ENCODE peak calls at places on chromosomes 6 and 20, in ten cellular contexts. E is mammary epithelial cell, B is body of pancreas, J is cardiac muscle cell, V is K562, O is GM12865, Y is AG09309, W is heart left ventricle, R is fibroblast of mammary gland, K is fibroblast of pulmonary artery. A is an unnamed sample.

GRCh38 chr6:47086051-47086770 is 44.1 kb upstream of the ADGRF1 start:
- DNase-seq in E (no peak), B (no peak), J (no peak), V (no peak), O (no peak), Y (no peak), W (no peak), R (peak), K (no peak), A (no peak)

GRCh38 chr6:149716584-149716983 is 1.3 kb downstream of the LATS1 start:
- DNase-seq in E (peak), B (no peak), J (peak), V (no peak), O (no peak), Y (no peak), W (no peak), R (peak), K (peak), A (no peak)

GRCh38 chr6:111692327-111693164 is 86.9 kb upstream of the TRAF3IP2 start:
- DNase-seq in E (no peak), B (peak), J (no peak), V (no peak), O (no peak), Y (no peak), W (peak), R (no peak), K (no peak), A (no peak)

GRCh38 chr6:24924956-24925355 is 10.8 kb downstream of the RIPOR2 start:
- DNase-seq in E (peak), B (no peak), J (no peak), V (no peak), O (no peak), Y (no peak), W (no peak), R (no peak), K (no peak), A (no peak)

GRCh38 chr20:1567392-1568165 is 10.1 kb upstream of the SIRPD start:
- DNase-seq in E (peak), B (peak), J (peak), V (peak), O (no peak), Y (peak), W (no peak), R (peak), K (peak), A (peak)

GRCh38 chr6:17768388-17768787 is 61.7 kb upstream of the NUP153 start:
- DNase-seq in E (peak), B (no peak), J (peak), V (no peak), O (no peak), Y (no peak), W (no peak), R (peak), K (peak), A (peak)

GRCh38 chr6:71730284-71730683 is 156.1 kb upstream of the RIMS1 start:
- DNase-seq in E (no peak), B (no peak), J (no peak), V (no peak), O (no peak), Y (no peak), W (no peak), R (no peak), K (no peak), A (no peak)

GRCh38 chr6:166439366-166440091 is 56.8 kb upstream of the MPC1 start:
- DNase-seq in E (no peak), B (peak), J (no peak), V (no peak), O (no peak), Y (no peak), W (no peak), R (no peak), K (no peak), A (no peak)

GRCh38 chr6:169452117-169452868 is 198.6 kb upstream of the THBS2 start:
- DNase-seq in E (peak), B (peak), J (peak), V (peak), O (no peak), Y (peak), W (peak), R (peak), K (peak), A (peak)

GRCh38 chr6:169450097-169450496 is 196.5 kb upstream of the THBS2 start:
- DNase-seq in E (no peak), B (no peak), J (no peak), V (no peak), O (no peak), Y (no peak), W (no peak), R (no peak), K (no peak), A (peak)

GRCh38 chr6:169453221-169453620 is 199.6 kb upstream of the THBS2 start:
- DNase-seq in E (no peak), B (no peak), J (no peak), V (no peak), O (no peak), Y (no peak), W (no peak), R (peak), K (no peak), A (no peak)

GRCh38 chr6:169452869-169453186 is 199.2 kb upstream of the THBS2 start:
- DNase-seq in E (no peak), B (no peak), J (no peak), V (no peak), O (no peak), Y (no peak), W (no peak), R (peak), K (no peak), A (no peak)

GRCh38 chr6:169451065-169451840 is 197.6 kb upstream of the THBS2 start:
- DNase-seq in E (no peak), B (no peak), J (peak), V (no peak), O (no peak), Y (no peak), W (no peak), R (peak), K (peak), A (no peak)
- H3K4me3 ChIP-seq in E (no peak), B (no peak), J (no peak), V (peak), O (no peak), Y (no peak), W (peak), R (no peak), K (peak), A (no peak)

DNA sequence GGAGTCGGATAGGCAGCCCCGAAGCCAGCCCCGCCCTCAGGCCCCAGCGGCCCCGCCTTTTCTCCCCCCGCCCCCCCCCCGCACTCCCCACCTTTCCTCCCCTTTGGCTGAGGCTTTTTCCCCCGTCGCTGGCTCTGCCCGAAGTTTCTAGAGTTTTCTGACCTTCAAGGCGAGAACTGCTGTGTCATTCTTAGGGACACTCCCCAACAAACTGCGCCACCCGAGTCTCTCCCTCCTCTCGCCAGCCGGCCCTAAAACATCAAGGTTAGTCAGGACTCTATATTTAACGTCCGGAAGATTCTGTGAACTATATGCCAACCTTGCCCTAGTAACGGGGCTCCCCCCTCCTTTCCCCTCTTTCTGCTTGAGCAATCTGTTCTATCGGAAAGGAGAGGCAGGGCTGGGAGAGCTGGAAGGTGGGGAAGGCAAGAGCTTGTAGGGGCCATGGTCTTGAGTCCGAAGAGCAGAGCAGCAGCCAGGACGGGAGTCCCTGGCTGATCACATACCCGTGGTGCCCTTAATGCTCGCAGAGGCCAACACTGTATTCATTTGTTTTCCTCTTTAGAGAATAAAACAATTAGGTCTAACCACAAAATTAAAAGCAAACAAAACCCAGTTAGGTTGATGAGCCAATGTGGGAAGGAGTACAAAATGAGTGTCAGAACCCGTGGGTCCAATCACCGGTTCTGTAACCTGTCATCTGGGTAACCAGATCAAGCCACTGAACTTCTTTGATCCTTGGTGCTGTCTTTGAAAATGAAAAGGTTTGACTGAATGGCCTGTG is 5.3 kb upstream of the HSPA1B start:
- DNase-seq in E (peak), B (peak), J (peak), V (peak), O (peak), Y (peak), W (peak), R (peak), K (peak), A (peak)
- TF ChIP-seq CTCF in E (no peak), B (no peak), J (no peak), V (no peak), O (no peak), Y (no peak), W (no peak), R (no peak), K (no peak), A (no peak)

GRCh38 chr20:4242376-4242775 is 227.0 kb upstream of the RNF24 start:
- DNase-seq in E (no peak), B (no peak), J (no peak), V (peak), O (no peak), Y (no peak), W (no peak), R (no peak), K (no peak), A (no peak)
- H3K4me3 ChIP-seq in E (no peak), B (no peak), J (no peak), V (no peak), O (no peak), Y (no peak), W (no peak), R (no peak), K (no peak), A (no peak)

GRCh38 chr20:25310268-25310920 is 62.5 kb downstream of the PYGB start:
- DNase-seq in E (peak), B (peak), J (peak), V (peak), O (peak), Y (peak), W (no peak), R (peak), K (peak), A (peak)
- TF ChIP-seq CTCF in E (peak), B (peak), J (peak), V (peak), O (peak), Y (peak), W (peak), R (peak), K (peak), A (peak)

GRCh38 chr6:1554241-1554880 is 55.4 kb upstream of the FOXC1 start:
- DNase-seq in E (no peak), B (no peak), J (no peak), V (no peak), O (peak), Y (no peak), W (no peak), R (no peak), K (no peak), A (no peak)

GRCh38 chr6:1554881-1555569 is 54.7 kb upstream of the FOXC1 start:
- DNase-seq in E (no peak), B (peak), J (peak), V (peak), O (peak), Y (no peak), W (peak), R (peak), K (peak), A (peak)

GRCh38 chr6:1551236-1551635 is 58.5 kb upstream of the FOXC1 start:
- DNase-seq in E (no peak), B (no peak), J (no peak), V (no peak), O (no peak), Y (no peak), W (no peak), R (no peak), K (no peak), A (no peak)

GRCh38 chr6:1552296-1552761 is 57.4 kb upstream of the FOXC1 start:
- DNase-seq in E (peak), B (no peak), J (peak), V (peak), O (peak), Y (no peak), W (no peak), R (peak), K (peak), A (peak)

DNA sequence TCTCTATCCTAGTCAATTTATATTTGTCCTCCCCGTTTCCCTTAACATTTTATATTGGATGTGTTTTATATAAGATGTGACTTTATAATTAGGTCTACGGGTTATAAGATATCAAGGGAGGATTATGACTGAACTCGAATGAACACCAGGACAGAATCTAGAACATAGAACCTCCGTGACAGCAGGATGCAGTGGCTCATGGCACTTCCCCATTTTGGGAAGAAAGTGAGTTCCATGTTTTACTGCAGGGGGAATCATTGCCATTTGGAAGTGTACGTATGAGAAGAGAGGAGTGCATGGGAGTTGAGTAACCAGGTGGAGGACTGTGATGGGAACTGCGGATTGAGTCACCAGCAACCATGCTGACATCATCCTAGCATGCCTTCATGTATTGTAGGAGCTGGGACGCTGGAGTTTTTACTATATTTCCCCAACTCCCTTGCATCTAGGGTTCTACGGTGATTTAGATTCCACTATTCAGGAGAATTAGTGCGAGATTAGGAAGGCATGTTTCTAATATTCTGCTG is 56.1 kb upstream of the FOXC1 start:
- DNase-seq in E (no peak), B (no peak), J (no peak), V (no peak), O (no peak), Y (no peak), W (no peak), R (peak), K (no peak), A (no peak)
- H3K4me3 ChIP-seq in E (no peak), B (no peak), J (no peak), V (no peak), O (no peak), Y (no peak), W (no peak), R (no peak), K (no peak), A (no peak)

DNA sequence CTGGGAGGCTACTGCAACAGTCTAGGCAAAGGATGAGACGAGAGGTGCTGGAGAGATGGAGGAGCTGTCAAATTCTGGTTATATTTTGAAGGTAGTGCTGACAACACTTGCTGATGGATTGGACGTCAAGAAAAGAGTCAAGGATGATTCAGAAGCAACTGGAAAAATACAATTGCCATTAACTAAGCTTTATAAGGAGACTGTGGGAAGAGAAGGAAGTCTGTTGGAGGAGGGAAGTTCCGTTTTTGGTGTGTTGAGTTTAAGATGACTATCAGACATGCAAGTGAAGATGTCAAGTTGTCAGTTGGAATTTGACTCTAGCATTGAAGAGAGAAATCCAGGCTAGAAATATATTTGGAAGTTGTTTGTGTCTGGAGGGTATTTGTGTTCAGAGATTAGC is 358.1 kb downstream of the RNGTT start:
- DNase-seq in E (no peak), B (no peak), J (no peak), V (no peak), O (no peak), Y (no peak), W (no peak), R (no peak), K (no peak), A (no peak)
- TF ChIP-seq CTCF in E (no peak), B (no peak), J (no peak), V (no peak), O (no peak), Y (no peak), W (no peak), R (no peak), K (no peak), A (no peak)

GRCh38 chr6:163712569-163712966 is 298.1 kb downstream of the QKI start:
- DNase-seq in E (no peak), B (no peak), J (no peak), V (no peak), O (no peak), Y (no peak), W (no peak), R (peak), K (no peak), A (no peak)

GRCh38 chr6:163715846-163716245 is 301.3 kb downstream of the QKI start:
- DNase-seq in E (no peak), B (no peak), J (no peak), V (no peak), O (no peak), Y (no peak), W (no peak), R (no peak), K (no peak), A (no peak)

GRCh38 chr6:163711615-163712568 is 297.4 kb downstream of the QKI start:
- DNase-seq in E (no peak), B (peak), J (no peak), V (no peak), O (peak), Y (no peak), W (peak), R (peak), K (no peak), A (no peak)

GRCh38 chr6:163712981-163713380 is 298.5 kb downstream of the QKI start:
- DNase-seq in E (no peak), B (no peak), J (no peak), V (no peak), O (no peak), Y (no peak), W (no peak), R (no peak), K (no peak), A (no peak)

GRCh38 chr6:163714179-163714578 is 299.7 kb downstream of the QKI start:
- DNase-seq in E (no peak), B (no peak), J (no peak), V (no peak), O (no peak), Y (no peak), W (no peak), R (no peak), K (no peak), A (no peak)
- H3K4me3 ChIP-seq in E (no peak), B (no peak), J (no peak), V (no peak), O (no peak), Y (no peak), W (no peak), R (no peak), K (no peak), A (no peak)

GRCh38 chr6:167826230-167827061 is at the start of gene AFDN:
- DNase-seq in E (peak), B (peak), J (peak), V (peak), O (peak), Y (no peak), W (peak), R (no peak), K (peak), A (no peak)
- TF ChIP-seq CTCF in E (peak), B (peak), J (peak), V (peak), O (peak), Y (peak), W (peak), R (no peak), K (peak), A (peak)

GRCh38 chr20:25148982-25149846 is 46.3 kb upstream of the ENTPD6 start:
- DNase-seq in E (no peak), B (no peak), J (no peak), V (no peak), O (no peak), Y (no peak), W (no peak), R (peak), K (no peak), A (no peak)
- H3K4me3 ChIP-seq in E (no peak), B (no peak), J (no peak), V (no peak), O (no peak), Y (no peak), W (no peak), R (peak), K (no peak), A (no peak)

GRCh38 chr6:45946352-45946751 is 69.3 kb downstream of the CLIC5 start:
- DNase-seq in E (no peak), B (peak), J (peak), V (no peak), O (no peak), Y (peak), W (peak), R (peak), K (peak), A (peak)
- TF ChIP-seq CTCF in E (peak), B (no peak), J (peak), V (peak), O (peak), Y (peak), W (peak), R (peak), K (peak), A (peak)